ENCODE peak calls at places on chromosome 12, in ten cellular contexts. M is uterus, S is mucosa of descending colon, A is astrocyte, I is K562, Q is left ventricle myocardium inferior, E is brain microvascular endothelial cell, C is HFFc6, X is psoas muscle, D is endothelial cell. T is an unnamed sample.
A peak's percentile ranks its signal among the peaks of the same experiment; 100 is the strongest.

GRCh38 chr12:55713721-55714120 is 2.1 kb upstream of the BLOC1S1 start:
- DNase-seq in M (no peak), S (no peak), A (peak; percentile 87), I (no peak), Q (no peak), E (peak; percentile 45), C (peak; percentile 83), X (no peak), D (no peak), T (no peak)

GRCh38 chr12:111105294-111105693 is 184.9 kb upstream of the MYL2 start:
- DNase-seq in M (no peak), S (no peak), A (no peak), I (no peak), Q (no peak), E (no peak), C (no peak), X (no peak), D (no peak), T (no peak)

GRCh38 chr12:101051901-101052550 is 158.0 kb downstream of the SLC5A8 start:
- DNase-seq in M (no peak), S (peak; percentile 61), A (peak; percentile 97), I (no peak), Q (no peak), E (peak; percentile 16), C (no peak), X (no peak), D (no peak), T (no peak)

GRCh38 chr12:99911076-99911475 is 73.7 kb downstream of the ANKS1B start:
- DNase-seq in M (peak; percentile 25), S (no peak), A (peak; percentile 94), I (no peak), Q (no peak), E (peak; percentile 91), C (peak; percentile 90), X (no peak), D (no peak), T (no peak)

GRCh38 chr12:106766393-106766826 is 8.1 kb upstream of the RIC8B start:
- DNase-seq in M (peak; percentile 65), S (no peak), A (no peak), I (no peak), Q (peak; percentile 54), E (no peak), C (no peak), X (no peak), D (no peak), T (no peak)

GRCh38 chr12:68080577-68080976 is 79.0 kb downstream of the IFNG start:
- DNase-seq in M (no peak), S (no peak), A (no peak), I (no peak), Q (no peak), E (no peak), C (no peak), X (no peak), D (no peak), T (no peak)

GRCh38 chr12:62098131-62098530 is 162.1 kb upstream of the USP15 start:
- DNase-seq in M (no peak), S (no peak), A (no peak), I (peak; percentile 18), Q (no peak), E (no peak), C (no peak), X (no peak), D (no peak), T (no peak)

GRCh38 chr12:8045952-8046944 is 13.7 kb downstream of the FOXJ2 start:
- DNase-seq in M (peak; percentile 79), S (peak; percentile 72), A (peak; percentile 40), I (peak; percentile 64), Q (peak; percentile 82), E (peak; percentile 79), C (peak; percentile 63), X (peak; percentile 77), D (peak; percentile 85), T (peak; percentile 80)

GRCh38 chr12:131389051-131390013 is 321.6 kb upstream of the SFSWAP start:
- DNase-seq in M (no peak), S (no peak), A (no peak), I (no peak), Q (no peak), E (no peak), C (no peak), X (no peak), D (no peak), T (no peak)

GRCh38 chr12:113586461-113586860 is 114.8 kb upstream of the LHX5 start:
- DNase-seq in M (no peak), S (no peak), A (no peak), I (no peak), Q (no peak), E (no peak), C (no peak), X (no peak), D (no peak), T (no peak)

GRCh38 chr12:48180857-48181495 is 2.5 kb upstream of the CCDC184 start:
- DNase-seq in M (no peak), S (no peak), A (no peak), I (no peak), Q (no peak), E (no peak), C (no peak), X (no peak), D (no peak), T (no peak)

GRCh38 chr12:48177985-48178384 is 5.5 kb upstream of the CCDC184 start:
- DNase-seq in M (no peak), S (no peak), A (no peak), I (no peak), Q (no peak), E (no peak), C (no peak), X (no peak), D (no peak), T (no peak)

GRCh38 chr12:48182659-48183058 is 785 bp upstream of the CCDC184 start:
- DNase-seq in M (no peak), S (no peak), A (no peak), I (no peak), Q (no peak), E (no peak), C (no peak), X (no peak), D (no peak), T (no peak)

GRCh38 chr12:48183091-48183875 is at the start of gene CCDC184:
- DNase-seq in M (peak; percentile 66), S (peak; percentile 79), A (peak; percentile 68), I (peak; percentile 64), Q (peak; percentile 59), E (peak; percentile 66), C (peak; percentile 75), X (peak; percentile 48), D (peak; percentile 58), T (peak; percentile 75)

DNA sequence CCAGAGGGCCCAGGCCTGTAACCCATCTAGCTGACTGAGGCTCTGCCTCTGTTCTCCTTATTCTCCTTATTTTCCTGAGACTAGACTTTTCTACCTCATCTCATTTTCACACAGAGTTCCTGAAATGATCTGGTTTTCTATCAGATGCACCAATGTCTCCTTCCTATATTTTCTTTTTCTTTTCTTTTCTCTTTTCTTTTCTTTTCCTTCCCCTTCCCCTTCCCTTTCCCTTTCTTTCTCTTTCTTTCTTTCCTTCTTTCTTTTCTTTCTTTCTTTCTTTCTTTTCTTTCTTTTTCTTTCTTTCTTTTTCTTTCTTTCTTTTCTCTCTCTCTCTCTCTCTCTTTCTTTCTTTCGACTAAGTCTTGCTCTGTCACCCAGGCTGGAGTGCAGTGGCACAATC is 3.0 kb upstream of the CCDC184 start:
- DNase-seq in M (no peak), S (no peak), A (no peak), I (no peak), Q (no peak), E (no peak), C (no peak), X (no peak), D (no peak), T (no peak)
- TF ChIP-seq CTCF in M (no peak), S (no peak), A (no peak), I (no peak), Q (no peak), E (no peak), C (no peak), X (no peak), D (no peak), T (no peak)

GRCh38 chr12:30457621-30458289 is 237.9 kb downstream of the IPO8 start:
- DNase-seq in M (no peak), S (no peak), A (peak; percentile 67), I (peak; percentile 44), Q (no peak), E (peak; percentile 63), C (peak; percentile 52), X (no peak), D (no peak), T (no peak)
- TF ChIP-seq CTCF in M (peak; percentile 34), S (no peak), A (peak; percentile 33), I (peak; percentile 46), Q (peak; percentile 47), E (peak; percentile 51), C (peak; percentile 50), X (no peak), D (peak; percentile 35), T (peak; percentile 52)

GRCh38 chr12:12008931-12009611 is 61.7 kb upstream of the BCL2L14 start:
- DNase-seq in M (no peak), S (peak; percentile 68), A (peak; percentile 81), I (no peak), Q (no peak), E (peak; percentile 43), C (peak; percentile 62), X (no peak), D (peak; percentile 24), T (no peak)
- TF ChIP-seq CTCF in M (no peak), S (no peak), A (no peak), I (no peak), Q (no peak), E (peak; percentile 56), C (no peak), X (no peak), D (no peak), T (no peak)

GRCh38 chr12:49824886-49825285 is 3.3 kb downstream of the NCKAP5L start:
- DNase-seq in M (no peak), S (no peak), A (peak; percentile 77), I (no peak), Q (no peak), E (peak; percentile 61), C (peak; percentile 63), X (no peak), D (no peak), T (no peak)

GRCh38 chr12:49824416-49824815 is 3.8 kb downstream of the NCKAP5L start:
- DNase-seq in M (no peak), S (no peak), A (no peak), I (no peak), Q (no peak), E (no peak), C (no peak), X (no peak), D (no peak), T (no peak)

GRCh38 chr12:49823951-49824350 is 4.3 kb downstream of the NCKAP5L start:
- DNase-seq in M (no peak), S (no peak), A (no peak), I (no peak), Q (no peak), E (no peak), C (no peak), X (no peak), D (no peak), T (no peak)

GRCh38 chr12:49821375-49822287 is 6.6 kb downstream of the NCKAP5L start:
- DNase-seq in M (no peak), S (no peak), A (no peak), I (no peak), Q (no peak), E (no peak), C (no peak), X (no peak), D (no peak), T (no peak)

DNA sequence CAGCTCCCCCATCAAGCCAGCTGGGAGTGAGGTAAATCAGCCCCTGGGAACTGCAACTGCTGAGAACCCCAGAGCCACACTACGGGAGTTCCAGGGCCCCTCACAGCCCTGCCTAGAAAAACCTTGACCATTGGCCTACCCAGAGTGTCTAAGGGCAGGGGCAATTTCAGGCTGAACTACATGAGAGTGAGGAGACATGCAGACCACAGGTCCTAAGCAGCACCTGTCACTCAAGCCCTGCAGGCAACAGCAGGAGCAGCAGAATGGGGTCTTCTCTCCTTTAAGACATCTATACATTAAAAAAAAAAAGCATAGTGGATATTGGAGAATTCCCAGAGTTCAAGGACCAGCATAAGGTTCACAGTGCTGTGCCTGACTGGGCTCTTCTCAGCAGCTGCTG is 4.9 kb downstream of the NCKAP5L start:
- DNase-seq in M (no peak), S (no peak), A (no peak), I (no peak), Q (no peak), E (no peak), C (no peak), X (no peak), D (no peak), T (no peak)
- TF ChIP-seq CTCF in M (no peak), S (no peak), A (no peak), I (no peak), Q (no peak), E (no peak), C (no peak), X (no peak), D (no peak), T (no peak)

T was measured in type B pancreatic cell.